ENCODE peak calls at places on chromosomes 2 and 18, in five cellular contexts. V is heart right ventricle, D is RWPE2, W is OCI-LY7, U is lower lobe of right lung. K is an unnamed sample. For H3K4me1, the result is how much of the 10 kb centered on the place peaks cover.

GRCh38 chr2:16739778-16740581 is 74.3 kb upstream of the CYRIA start:
- DNase-seq in W (no peak), U (no peak), V (no peak), D (no peak), K (no peak)

GRCh38 chr2:176081993-176082884 is 1.5 kb downstream of the EVX2 start:
- DNase-seq in D (no peak), V (no peak), W (no peak), U (no peak), K (no peak)

GRCh38 chr2:234998404-234999211 is 46.8 kb downstream of the SH3BP4 start:
- DNase-seq in U (no peak), V (no peak), D (no peak), W (no peak), K (peak)

GRCh38 chr2:29033172-29033571 is 41.2 kb downstream of the PCARE start:
- DNase-seq in U (no peak), W (no peak), D (peak), V (no peak), K (no peak)

GRCh38 chr18:67553471-67553870 is 37.0 kb upstream of the DSEL start:
- DNase-seq in W (no peak), D (no peak), V (no peak), U (no peak), K (no peak)

GRCh38 chr2:10408649-10409579 is 39.2 kb downstream of the ODC1 start:
- DNase-seq in W (peak), D (peak), U (peak), V (peak), K (peak)

GRCh38 chr2:173855686-173856085 is 109.5 kb downstream of the SP3 start:
- DNase-seq in W (no peak), V (no peak), D (no peak), U (no peak), K (no peak)

GRCh38 chr18:74493689-74494088 is 2.5 kb upstream of the CNDP2 start:
- DNase-seq in W (peak), D (no peak), U (no peak), V (peak), K (no peak)

GRCh38 chr2:201235865-201236811 is 24.2 kb upstream of the CASP8 start:
- DNase-seq in W (peak), V (peak), U (peak), D (no peak), K (peak)

GRCh38 chr2:25265802-25266201 is 75.9 kb downstream of the DNMT3A start:
- DNase-seq in W (no peak), V (no peak), D (no peak), U (no peak), K (no peak)

GRCh38 chr18:58088723-58089074 is 44.7 kb downstream of the NEDD4L start:
- DNase-seq in V (no peak), D (no peak), W (no peak), U (no peak), K (no peak)

GRCh38 chr2:3585239-3586109 is 9.4 kb upstream of the COLEC11 start:
- DNase-seq in U (no peak), W (no peak), V (peak), D (no peak), K (peak)

GRCh38 chr2:68796306-68796905 is 61.8 kb downstream of the ARHGAP25 start:
- DNase-seq in W (peak), U (no peak), D (no peak), V (no peak), K (no peak)

GRCh38 chr18:60327880-60328589 is 44.5 kb downstream of the MC4R start:
- DNase-seq in W (no peak), V (no peak), U (no peak), D (no peak), K (no peak)

GRCh38 chr2:233013650-233014049 is 594 bp upstream of the NGEF start:
- DNase-seq in W (no peak), V (no peak), D (no peak), U (no peak), K (no peak)

GRCh38 chr2:95016616-95017307 is 8.7 kb upstream of the MAL start:
- DNase-seq in W (no peak), U (no peak), D (no peak), V (no peak), K (peak)

GRCh38 chr2:237725661-237726060 is 72.9 kb upstream of the RBM44 start:
- DNase-seq in V (no peak), D (no peak), W (no peak), U (no peak), K (peak)

GRCh38 chr2:53435610-53436009 is 332.0 kb upstream of the CHAC2 start:
- DNase-seq in D (no peak), U (no peak), V (no peak), W (no peak), K (no peak)

GRCh38 chr2:30371772-30372373 is 75.2 kb upstream of the LCLAT1 start:
- DNase-seq in V (no peak), D (no peak), U (no peak), W (no peak), K (no peak)

GRCh38 chr2:32425719-32426141 is 68.9 kb downstream of the BIRC6 start:
- DNase-seq in D (no peak), U (no peak), V (no peak), W (no peak), K (no peak)

GRCh38 chr2:62194558-62195420 is 1.1 kb upstream of the B3GNT2 start:
- DNase-seq in U (peak), V (no peak), W (no peak), D (no peak), K (peak)

GRCh38 chr18:37328946-37329719 is 236.5 kb downstream of the CELF4 start:
- DNase-seq in V (no peak), U (no peak), W (no peak), D (no peak), K (no peak)

GRCh38 chr18:76460482-76460881 is 34.6 kb downstream of the ZNF516 start:
- DNase-seq in V (no peak), W (no peak), U (no peak), D (no peak), K (no peak)

GRCh38 chr2:18752667-18753422 is 163.5 kb upstream of the NT5C1B start:
- DNase-seq in W (peak), V (no peak), D (no peak), U (no peak), K (no peak)

GRCh38 chr2:176814740-176815367 is 397.7 kb upstream of the HNRNPA3 start:
- DNase-seq in V (no peak), W (peak), D (no peak), U (no peak), K (no peak)

GRCh38 chr2:1922402-1923025 is 178.2 kb upstream of the PXDN start:
- DNase-seq in W (no peak), D (no peak), U (no peak), V (no peak), K (no peak)

GRCh38 chr2:149021271-149021719 is 17.2 kb upstream of the LYPD6B start:
- DNase-seq in D (no peak), U (no peak), W (peak), V (no peak), K (no peak)

GRCh38 chr2:63899639-63900038 is 57.9 kb downstream of the UGP2 start:
- DNase-seq in W (no peak), U (no peak), D (no peak), V (no peak), K (no peak)

GRCh38 chr2:85623991-85624390 is 8.0 kb downstream of the USP39 start:
- DNase-seq in V (no peak), W (no peak), U (no peak), D (no peak), K (no peak)

GRCh38 chr2:219461669-219462068 is 27.0 kb downstream of the SPEG start:
- DNase-seq in D (no peak), V (no peak), U (no peak), W (no peak), K (no peak)

GRCh38 chr2:199659207-199659606 is 191.8 kb downstream of the FTCDNL1 start:
- DNase-seq in U (peak), V (peak), D (no peak), W (no peak), K (no peak)

GRCh38 chr2:216107320-216107719 is 1.8 kb upstream of the XRCC5 start:
- DNase-seq in D (no peak), V (no peak), U (no peak), W (no peak), K (no peak)

GRCh38 chr2:10547011-10547410 is 98.9 kb upstream of the ODC1 start:
- DNase-seq in D (no peak), V (no peak), U (no peak), W (no peak), K (no peak)

GRCh38 chr2:44817256-44817655 is 124.2 kb upstream of the SIX3 start:
- DNase-seq in W (no peak), D (no peak), V (no peak), U (no peak), K (no peak)

GRCh38 chr2:69017876-69018275 is 4.9 kb downstream of the ANTXR1 start:
- DNase-seq in W (no peak), V (no peak), D (no peak), U (no peak), K (no peak)

GRCh38 chr2:117755768-117756167 is 58.7 kb upstream of the DDX18 start:
- DNase-seq in W (no peak), D (no peak), U (no peak), V (no peak), K (no peak)

GRCh38 chr2:238846503-238847431 is 1.1 kb upstream of the TWIST2 start:
- DNase-seq in D (no peak), W (no peak), U (peak), V (no peak), K (no peak)

GRCh38 chr2:72985891-72986683 is 68.8 kb downstream of the EMX1 start:
- DNase-seq in V (no peak), D (peak), W (no peak), U (peak), K (no peak)

GRCh38 chr2:241817126-241817820 is 8.3 kb downstream of the NEU4 start:
- DNase-seq in V (no peak), D (no peak), W (no peak), U (peak), K (no peak)

GRCh38 chr2:241820625-241821384 is 11.8 kb downstream of the NEU4 start:
- DNase-seq in D (no peak), W (no peak), U (peak), V (no peak), K (no peak)

GRCh38 chr2:241816431-241817121 is 7.6 kb downstream of the NEU4 start:
- DNase-seq in U (peak), W (no peak), D (no peak), V (no peak), K (peak)

GRCh38 chr2:241818943-241819270 is 9.9 kb downstream of the NEU4 start:
- DNase-seq in V (no peak), U (peak), D (no peak), W (no peak), K (peak)

DNA sequence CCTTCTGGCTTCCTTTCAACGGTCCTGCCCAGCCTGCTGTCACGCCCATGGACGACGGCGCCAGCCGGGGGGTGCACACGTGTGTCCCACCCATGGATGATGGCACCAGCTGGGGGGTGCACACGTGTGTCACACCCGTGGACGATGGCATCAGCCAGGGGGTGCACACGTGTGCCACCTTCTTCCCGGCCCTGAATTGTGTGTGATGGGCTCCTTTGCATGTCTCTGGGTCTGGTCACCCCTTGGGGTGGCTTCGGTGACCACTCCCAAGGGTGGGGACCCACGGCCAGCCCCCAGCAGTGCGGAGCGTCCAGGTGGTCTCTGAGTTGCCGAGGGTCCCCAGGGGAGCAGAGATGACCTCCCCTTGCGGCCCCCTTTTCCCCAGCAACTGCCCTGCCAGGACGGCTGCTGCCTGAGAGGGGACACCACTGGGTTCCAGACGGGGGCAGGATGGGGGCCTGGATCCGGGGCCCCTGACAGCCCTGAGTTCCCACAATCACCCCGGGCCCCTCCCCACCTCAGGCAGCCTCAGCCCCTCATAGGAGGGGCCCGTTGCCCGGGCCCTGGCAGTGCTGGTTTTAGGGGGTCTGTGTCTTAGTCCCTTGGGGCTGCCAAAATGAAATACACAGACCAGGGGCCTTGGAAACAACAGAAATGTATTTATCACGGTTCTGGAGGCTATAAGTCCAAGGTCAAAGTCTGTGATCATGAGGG is 9.4 kb downstream of the NEU4 start:
- DNase-seq in W (no peak), V (no peak), U (peak), D (no peak), K (no peak)
- H3K4me1 ChIP-seq in W (under half), V (under half), U (under half), D (under half), K (under half)

GRCh38 chr18:31498450-31499156 is 626 bp downstream of the DSG2 start:
- DNase-seq in D (no peak), W (no peak), U (no peak), V (no peak), K (no peak)
- H3K4me3 ChIP-seq in D (peak), W (no peak), U (peak), V (peak), K (peak)

GRCh38 chr2:195575879-195576391 is 81.1 kb upstream of the SLC39A10 start:
- DNase-seq in W (peak), U (no peak), V (no peak), D (no peak), K (no peak)
- TF ChIP-seq CTCF in W (peak), U (no peak), V (peak), D (peak), K (no peak)

GRCh38 chr18:48836806-48837615 is 113.8 kb downstream of the SMAD7 start:
- DNase-seq in W (no peak), U (peak), V (no peak), D (peak), K (no peak)

GRCh38 chr18:48838921-48839818 is 111.6 kb downstream of the SMAD7 start:
- DNase-seq in V (no peak), D (no peak), U (peak), W (no peak), K (peak)

GRCh38 chr18:48838166-48838775 is 112.5 kb downstream of the SMAD7 start:
- DNase-seq in W (no peak), V (no peak), D (no peak), U (peak), K (peak)

GRCh38 chr18:48836231-48836805 is 114.4 kb downstream of the SMAD7 start:
- DNase-seq in W (no peak), D (peak), U (peak), V (no peak), K (peak)

GRCh38 chr18:48837676-48838075 is 113.1 kb downstream of the SMAD7 start:
- DNase-seq in W (no peak), V (no peak), U (peak), D (peak), K (peak)
- H3K4me1 ChIP-seq in W (under half), V (half or more), U (half or more), D (half or more), K (under half)

GRCh38 chr2:208183937-208184336 is 5.9 kb downstream of the C2orf80 start:
- DNase-seq in U (no peak), V (no peak), D (no peak), W (no peak), K (no peak)
- H3K4me3 ChIP-seq in U (no peak), V (no peak), D (no peak), W (no peak), K (no peak)

DNA sequence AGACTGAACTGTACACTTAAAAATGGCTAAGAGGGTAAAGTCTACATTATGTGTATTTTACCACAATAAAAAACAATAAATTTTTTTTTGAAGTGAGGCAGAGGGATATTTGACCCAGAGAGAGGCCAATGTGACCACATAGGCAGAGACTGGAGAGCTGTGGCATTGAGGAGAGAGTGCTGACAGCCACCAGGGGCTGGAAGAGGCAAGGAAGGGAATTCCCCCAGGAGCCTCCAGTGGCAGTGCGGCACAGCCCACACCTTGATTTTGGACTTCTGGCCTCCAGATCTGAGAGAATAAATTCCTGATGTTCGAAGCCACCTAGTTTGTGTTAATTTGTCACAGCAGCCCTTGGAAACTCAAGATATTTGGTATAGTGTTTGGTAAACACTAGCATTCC is 22.7 kb downstream of the ANKRD29 start:
- DNase-seq in V (no peak), W (no peak), U (no peak), D (no peak), K (no peak)
- TF ChIP-seq CTCF in V (no peak), W (no peak), U (no peak), D (no peak), K (no peak)

GRCh38 chr2:43348904-43349725 is 122.7 kb upstream of the ZFP36L2 start:
- DNase-seq in V (no peak), D (no peak), U (no peak), W (no peak), K (no peak)

GRCh38 chr2:43347751-43348150 is 121.3 kb upstream of the ZFP36L2 start:
- DNase-seq in D (no peak), W (no peak), V (no peak), U (no peak), K (no peak)

GRCh38 chr2:43345872-43346271 is 119.5 kb upstream of the ZFP36L2 start:
- DNase-seq in D (no peak), W (no peak), V (no peak), U (no peak), K (no peak)

GRCh38 chr2:43346619-43347018 is 120.2 kb upstream of the ZFP36L2 start:
- DNase-seq in U (no peak), V (no peak), W (no peak), D (no peak), K (no peak)

DNA sequence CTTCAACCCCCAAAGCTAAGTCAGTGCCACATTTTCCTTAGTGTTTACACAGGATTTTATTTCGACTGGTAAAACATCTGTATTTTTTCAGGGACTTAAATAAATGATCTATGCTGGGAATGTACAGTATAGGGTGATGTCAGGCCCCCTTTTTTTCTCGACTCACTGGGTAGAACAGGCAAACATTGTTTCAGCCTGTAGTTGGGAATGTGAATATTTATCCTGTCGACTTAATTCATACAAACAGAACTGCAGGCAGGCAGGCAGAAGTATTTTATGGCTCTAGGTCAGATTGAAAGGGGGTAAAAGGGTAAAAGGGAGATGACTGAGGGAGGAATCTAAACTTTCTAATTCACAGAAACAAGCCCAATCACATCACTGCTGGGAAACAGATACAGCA is 123.5 kb upstream of the ZFP36L2 start:
- DNase-seq in W (no peak), U (no peak), V (no peak), D (no peak), K (no peak)
- H3K4me1 ChIP-seq in W (under half), U (under half), V (under half), D (under half), K (under half)

GRCh38 chr18:12990977-12991838 is at the start of gene CEP192:
- DNase-seq in V (peak), D (peak), U (peak), W (peak), K (peak)

GRCh38 chr18:12995424-12995823 is 4.3 kb downstream of the CEP192 start:
- DNase-seq in V (no peak), W (no peak), D (no peak), U (no peak), K (no peak)

GRCh38 chr18:12991839-12992216 is 666 bp downstream of the CEP192 start:
- DNase-seq in W (no peak), U (no peak), D (no peak), V (no peak), K (no peak)

GRCh38 chr18:12995952-12996477 is 4.9 kb downstream of the CEP192 start:
- DNase-seq in D (no peak), V (no peak), U (no peak), W (no peak), K (no peak)

GRCh38 chr18:12993439-12993838 is 2.3 kb downstream of the CEP192 start:
- DNase-seq in W (no peak), D (no peak), U (no peak), V (no peak), K (no peak)
- H3K4me3 ChIP-seq in W (peak), D (no peak), U (no peak), V (no peak), K (no peak)

GRCh38 chr2:11748861-11749645 is 2.6 kb downstream of the LPIN1 start:
- DNase-seq in V (no peak), U (no peak), D (no peak), W (peak), K (no peak)

GRCh38 chr2:11750917-11751316 is 4.5 kb downstream of the LPIN1 start:
- DNase-seq in U (no peak), W (peak), V (no peak), D (no peak), K (no peak)

GRCh38 chr2:11749646-11750349 is 3.4 kb downstream of the LPIN1 start:
- DNase-seq in D (no peak), V (no peak), W (peak), U (no peak), K (no peak)

GRCh38 chr2:11748018-11748860 is 1.8 kb downstream of the LPIN1 start:
- DNase-seq in W (peak), V (no peak), D (no peak), U (no peak), K (no peak)

GRCh38 chr2:11750422-11750821 is 4.0 kb downstream of the LPIN1 start:
- DNase-seq in D (no peak), U (no peak), W (peak), V (no peak), K (no peak)
- TF ChIP-seq CTCF in D (no peak), U (no peak), W (no peak), V (no peak), K (no peak)

GRCh38 chr18:54323970-54324369 is 33.7 kb downstream of the STARD6 start:
- DNase-seq in U (no peak), V (no peak), D (no peak), W (no peak), K (no peak)
- H3K4me1 ChIP-seq in U (under half), V (under half), D (under half), W (under half), K (under half)

K was measured in mucosa of descending colon.